ENCODE peak calls at places on chromosomes 1 and 21, in ten cellular contexts. One of them, this sample, is unnamed.

GRCh38 chr1:88134983-88135921 is 548.8 kb upstream of the PKN2 start:
- DNase-seq in dorsolateral prefrontal cortex: no peak
- DNase-seq in left cardiac atrium: no peak
- DNase-seq in GM04504: no peak
- DNase-seq in CD4-positive, alpha-beta memory T cell: no peak
- DNase-seq in GM12891: no peak
- DNase-seq in psoas muscle: no peak
- DNase-seq in stimulated activated naive CD4-positive, alpha-beta T cell: no peak
- DNase-seq in NCI-H1092 treated with DMSO at 0.1 percent for 48 hours: no peak
- DNase-seq in LoVo: no peak
- DNase-seq in this sample: no peak

GRCh38 chr1:25872708-25873107 is 2.8 kb downstream of the PAQR7 start:
- DNase-seq in dorsolateral prefrontal cortex: no peak
- DNase-seq in left cardiac atrium: no peak
- DNase-seq in GM04504: no peak
- DNase-seq in CD4-positive, alpha-beta memory T cell: no peak
- DNase-seq in GM12891: no peak
- DNase-seq in psoas muscle: no peak
- DNase-seq in stimulated activated naive CD4-positive, alpha-beta T cell: no peak
- DNase-seq in NCI-H1092 treated with DMSO at 0.1 percent for 48 hours: no peak
- DNase-seq in LoVo: no peak
- DNase-seq in this sample: no peak

GRCh38 chr21:14879458-14879857 is 185.3 kb downstream of the NRIP1 start:
- DNase-seq in dorsolateral prefrontal cortex: no peak
- DNase-seq in left cardiac atrium: no peak
- DNase-seq in GM04504: no peak
- DNase-seq in CD4-positive, alpha-beta memory T cell: no peak
- DNase-seq in GM12891: no peak
- DNase-seq in psoas muscle: no peak
- DNase-seq in stimulated activated naive CD4-positive, alpha-beta T cell: no peak
- DNase-seq in NCI-H1092 treated with DMSO at 0.1 percent for 48 hours: no peak
- DNase-seq in LoVo: no peak
- DNase-seq in this sample: no peak

GRCh38 chr1:240414237-240414636 is 197.7 kb downstream of the GREM2 start:
- DNase-seq in dorsolateral prefrontal cortex: no peak
- DNase-seq in left cardiac atrium: no peak
- DNase-seq in GM04504: peak; percentile 66
- DNase-seq in CD4-positive, alpha-beta memory T cell: no peak
- DNase-seq in GM12891: no peak
- DNase-seq in psoas muscle: no peak
- DNase-seq in stimulated activated naive CD4-positive, alpha-beta T cell: no peak
- DNase-seq in NCI-H1092 treated with DMSO at 0.1 percent for 48 hours: no peak
- DNase-seq in LoVo: no peak
- DNase-seq in this sample: no peak

GRCh38 chr1:45414746-45415145 is 74.5 kb upstream of the MUTYH start:
- DNase-seq in dorsolateral prefrontal cortex: no peak
- DNase-seq in left cardiac atrium: no peak
- DNase-seq in GM04504: no peak
- DNase-seq in CD4-positive, alpha-beta memory T cell: no peak
- DNase-seq in GM12891: no peak
- DNase-seq in psoas muscle: no peak
- DNase-seq in stimulated activated naive CD4-positive, alpha-beta T cell: no peak
- DNase-seq in NCI-H1092 treated with DMSO at 0.1 percent for 48 hours: no peak
- DNase-seq in LoVo: no peak
- DNase-seq in this sample: no peak

GRCh38 chr1:4108741-4109625 is 208.9 kb upstream of the C1orf174 start:
- DNase-seq in dorsolateral prefrontal cortex: no peak
- DNase-seq in left cardiac atrium: peak; percentile 30
- DNase-seq in GM04504: no peak
- DNase-seq in CD4-positive, alpha-beta memory T cell: no peak
- DNase-seq in GM12891: no peak
- DNase-seq in psoas muscle: peak; percentile 49
- DNase-seq in stimulated activated naive CD4-positive, alpha-beta T cell: no peak
- DNase-seq in NCI-H1092 treated with DMSO at 0.1 percent for 48 hours: no peak
- DNase-seq in LoVo: no peak
- DNase-seq in this sample: peak; percentile 10

GRCh38 chr1:201939271-201939973 is 6.9 kb downstream of the LMOD1 start:
- DNase-seq in dorsolateral prefrontal cortex: no peak
- DNase-seq in left cardiac atrium: no peak
- DNase-seq in GM04504: no peak
- DNase-seq in CD4-positive, alpha-beta memory T cell: no peak
- DNase-seq in GM12891: no peak
- DNase-seq in psoas muscle: no peak
- DNase-seq in stimulated activated naive CD4-positive, alpha-beta T cell: no peak
- DNase-seq in NCI-H1092 treated with DMSO at 0.1 percent for 48 hours: no peak
- DNase-seq in LoVo: no peak
- DNase-seq in this sample: no peak

GRCh38 chr1:172499636-172500141 is 33.3 kb upstream of the SUCO start:
- DNase-seq in dorsolateral prefrontal cortex: no peak
- DNase-seq in left cardiac atrium: no peak
- DNase-seq in GM04504: no peak
- DNase-seq in CD4-positive, alpha-beta memory T cell: no peak
- DNase-seq in GM12891: no peak
- DNase-seq in psoas muscle: no peak
- DNase-seq in stimulated activated naive CD4-positive, alpha-beta T cell: no peak
- DNase-seq in NCI-H1092 treated with DMSO at 0.1 percent for 48 hours: no peak
- DNase-seq in LoVo: peak; percentile 76
- DNase-seq in this sample: no peak

GRCh38 chr1:60867782-60868181 is 214.6 kb upstream of the NFIA start:
- DNase-seq in dorsolateral prefrontal cortex: peak; percentile 45
- DNase-seq in left cardiac atrium: no peak
- DNase-seq in GM04504: no peak
- DNase-seq in CD4-positive, alpha-beta memory T cell: no peak
- DNase-seq in GM12891: no peak
- DNase-seq in psoas muscle: no peak
- DNase-seq in stimulated activated naive CD4-positive, alpha-beta T cell: no peak
- DNase-seq in NCI-H1092 treated with DMSO at 0.1 percent for 48 hours: no peak
- DNase-seq in LoVo: no peak
- DNase-seq in this sample: no peak

GRCh38 chr1:4784761-4785160 is 130.4 kb downstream of the AJAP1 start:
- DNase-seq in dorsolateral prefrontal cortex: no peak
- DNase-seq in left cardiac atrium: no peak
- DNase-seq in GM04504: no peak
- DNase-seq in CD4-positive, alpha-beta memory T cell: no peak
- DNase-seq in GM12891: no peak
- DNase-seq in psoas muscle: no peak
- DNase-seq in stimulated activated naive CD4-positive, alpha-beta T cell: no peak
- DNase-seq in NCI-H1092 treated with DMSO at 0.1 percent for 48 hours: no peak
- DNase-seq in LoVo: no peak
- DNase-seq in this sample: no peak

GRCh38 chr1:232223309-232223708 is 406.6 kb downstream of the SIPA1L2 start:
- DNase-seq in dorsolateral prefrontal cortex: no peak
- DNase-seq in left cardiac atrium: no peak
- DNase-seq in GM04504: no peak
- DNase-seq in CD4-positive, alpha-beta memory T cell: no peak
- DNase-seq in GM12891: no peak
- DNase-seq in psoas muscle: no peak
- DNase-seq in stimulated activated naive CD4-positive, alpha-beta T cell: no peak
- DNase-seq in NCI-H1092 treated with DMSO at 0.1 percent for 48 hours: peak; percentile 47
- DNase-seq in LoVo: no peak
- DNase-seq in this sample: no peak

GRCh38 chr1:219913005-219913404 is 15.4 kb downstream of the SLC30A10 start:
- DNase-seq in dorsolateral prefrontal cortex: no peak
- DNase-seq in left cardiac atrium: no peak
- DNase-seq in GM04504: no peak
- DNase-seq in CD4-positive, alpha-beta memory T cell: no peak
- DNase-seq in GM12891: no peak
- DNase-seq in psoas muscle: no peak
- DNase-seq in stimulated activated naive CD4-positive, alpha-beta T cell: no peak
- DNase-seq in NCI-H1092 treated with DMSO at 0.1 percent for 48 hours: no peak
- DNase-seq in LoVo: no peak
- DNase-seq in this sample: no peak

GRCh38 chr1:65471901-65472332 is 51.4 kb downstream of the LEPR start:
- DNase-seq in dorsolateral prefrontal cortex: no peak
- DNase-seq in left cardiac atrium: no peak
- DNase-seq in GM04504: peak; percentile 64
- DNase-seq in CD4-positive, alpha-beta memory T cell: no peak
- DNase-seq in GM12891: no peak
- DNase-seq in psoas muscle: no peak
- DNase-seq in stimulated activated naive CD4-positive, alpha-beta T cell: no peak
- DNase-seq in NCI-H1092 treated with DMSO at 0.1 percent for 48 hours: no peak
- DNase-seq in LoVo: no peak
- DNase-seq in this sample: no peak

GRCh38 chr1:201501144-201501543 is 5.8 kb downstream of the CSRP1 start:
- DNase-seq in dorsolateral prefrontal cortex: no peak
- DNase-seq in left cardiac atrium: no peak
- DNase-seq in GM04504: no peak
- DNase-seq in CD4-positive, alpha-beta memory T cell: no peak
- DNase-seq in GM12891: no peak
- DNase-seq in psoas muscle: no peak
- DNase-seq in stimulated activated naive CD4-positive, alpha-beta T cell: no peak
- DNase-seq in NCI-H1092 treated with DMSO at 0.1 percent for 48 hours: no peak
- DNase-seq in LoVo: no peak
- DNase-seq in this sample: no peak

GRCh38 chr1:46254668-46255067 is 7.1 kb downstream of the RAD54L start:
- DNase-seq in dorsolateral prefrontal cortex: no peak
- DNase-seq in left cardiac atrium: no peak
- DNase-seq in GM04504: no peak
- DNase-seq in CD4-positive, alpha-beta memory T cell: no peak
- DNase-seq in GM12891: no peak
- DNase-seq in psoas muscle: no peak
- DNase-seq in stimulated activated naive CD4-positive, alpha-beta T cell: no peak
- DNase-seq in NCI-H1092 treated with DMSO at 0.1 percent for 48 hours: no peak
- DNase-seq in LoVo: no peak
- DNase-seq in this sample: no peak

GRCh38 chr1:101260531-101260930 is 23.7 kb downstream of the S1PR1 start:
- DNase-seq in dorsolateral prefrontal cortex: no peak
- DNase-seq in left cardiac atrium: no peak
- DNase-seq in GM04504: no peak
- DNase-seq in CD4-positive, alpha-beta memory T cell: no peak
- DNase-seq in GM12891: no peak
- DNase-seq in psoas muscle: no peak
- DNase-seq in stimulated activated naive CD4-positive, alpha-beta T cell: no peak
- DNase-seq in NCI-H1092 treated with DMSO at 0.1 percent for 48 hours: no peak
- DNase-seq in LoVo: no peak
- DNase-seq in this sample: no peak

GRCh38 chr1:154386643-154387352 is 18.3 kb upstream of the IL6R start:
- DNase-seq in dorsolateral prefrontal cortex: no peak
- DNase-seq in left cardiac atrium: no peak
- DNase-seq in GM04504: no peak
- DNase-seq in CD4-positive, alpha-beta memory T cell: peak; percentile 86
- DNase-seq in GM12891: no peak
- DNase-seq in psoas muscle: no peak
- DNase-seq in stimulated activated naive CD4-positive, alpha-beta T cell: peak; percentile 47
- DNase-seq in NCI-H1092 treated with DMSO at 0.1 percent for 48 hours: no peak
- DNase-seq in LoVo: no peak
- DNase-seq in this sample: no peak

GRCh38 chr1:2376931-2377672 is 14.3 kb downstream of the MORN1 start:
- DNase-seq in dorsolateral prefrontal cortex: no peak
- DNase-seq in left cardiac atrium: peak; percentile 21
- DNase-seq in GM04504: no peak
- DNase-seq in CD4-positive, alpha-beta memory T cell: no peak
- DNase-seq in GM12891: no peak
- DNase-seq in psoas muscle: peak; percentile 42
- DNase-seq in stimulated activated naive CD4-positive, alpha-beta T cell: no peak
- DNase-seq in NCI-H1092 treated with DMSO at 0.1 percent for 48 hours: no peak
- DNase-seq in LoVo: no peak
- DNase-seq in this sample: no peak

GRCh38 chr1:201088901-201089525 is 23.2 kb downstream of the CACNA1S start:
- DNase-seq in dorsolateral prefrontal cortex: no peak
- DNase-seq in left cardiac atrium: no peak
- DNase-seq in GM04504: no peak
- DNase-seq in CD4-positive, alpha-beta memory T cell: no peak
- DNase-seq in GM12891: no peak
- DNase-seq in psoas muscle: no peak
- DNase-seq in stimulated activated naive CD4-positive, alpha-beta T cell: no peak
- DNase-seq in NCI-H1092 treated with DMSO at 0.1 percent for 48 hours: no peak
- DNase-seq in LoVo: no peak
- DNase-seq in this sample: no peak

GRCh38 chr1:119799599-119800177 is 11.6 kb downstream of the REG4 start:
- DNase-seq in dorsolateral prefrontal cortex: no peak
- DNase-seq in left cardiac atrium: no peak
- DNase-seq in GM04504: no peak
- DNase-seq in CD4-positive, alpha-beta memory T cell: no peak
- DNase-seq in GM12891: no peak
- DNase-seq in psoas muscle: no peak
- DNase-seq in stimulated activated naive CD4-positive, alpha-beta T cell: peak; percentile 30
- DNase-seq in NCI-H1092 treated with DMSO at 0.1 percent for 48 hours: no peak
- DNase-seq in LoVo: no peak
- DNase-seq in this sample: no peak

GRCh38 chr1:75719810-75720209 is 4.7 kb upstream of the ACADM start:
- DNase-seq in dorsolateral prefrontal cortex: no peak
- DNase-seq in left cardiac atrium: no peak
- DNase-seq in GM04504: no peak
- DNase-seq in CD4-positive, alpha-beta memory T cell: no peak
- DNase-seq in GM12891: no peak
- DNase-seq in psoas muscle: no peak
- DNase-seq in stimulated activated naive CD4-positive, alpha-beta T cell: no peak
- DNase-seq in NCI-H1092 treated with DMSO at 0.1 percent for 48 hours: no peak
- DNase-seq in LoVo: no peak
- DNase-seq in this sample: no peak

This sample was measured in substantia nigra.